ENCODE peak calls at places on chromosomes 5 and 9, in four cellular contexts. J is psoas muscle, K is AG10803, T is GM20000. Z is an unnamed sample.

GRCh38 chr5:112709416-112709815 is 28.3 kb upstream of the APC start:
- DNase-seq in J (no peak), K (peak; percentile 45), T (no peak), Z (no peak)

GRCh38 chr5:89041249-89041808 is 158.3 kb upstream of the MEF2C start:
- DNase-seq in K (no peak), J (no peak), T (no peak), Z (no peak)

GRCh38 chr5:133900498-133901270 is 67.7 kb downstream of the C5orf15 start:
- DNase-seq in J (no peak), K (no peak), T (no peak), Z (no peak)

GRCh38 chr5:62306494-62307363 is 723 bp downstream of the KIF2A start:
- DNase-seq in T (peak; percentile 58), K (peak; percentile 43), J (no peak), Z (peak; percentile 56)

GRCh38 chr9:115945009-115945431 is 208.6 kb upstream of the PAPPA start:
- DNase-seq in K (peak; percentile 72), T (no peak), J (no peak), Z (no peak)

GRCh38 chr9:126494746-126495145 is 119.0 kb upstream of the LMX1B start:
- DNase-seq in J (no peak), T (no peak), K (no peak), Z (no peak)

GRCh38 chr9:14314424-14314928 is 535 bp upstream of the NFIB start:
- DNase-seq in T (peak; percentile 50), J (peak; percentile 85), K (peak; percentile 32), Z (peak; percentile 74)

GRCh38 chr5:64330728-64331231 is 165.1 kb downstream of the RNF180 start:
- DNase-seq in T (no peak), K (no peak), J (peak; percentile 66), Z (no peak)

Z was measured in AG20443.